ENCODE peak calls at places on chromosomes 3 and 15, in nine cellular contexts. L is mucosa of descending colon; R is CD4-positive, CD25-positive, alpha-beta regulatory T cell; G is lower leg skin; U is Panc1; A is uterus; E is stomach; W is fibroblast of the aortic adventitia; P is A549. T is an unnamed sample.

GRCh38 chr15:84981711-84982300 is at the start of gene PDE8A:
- DNase-seq in W (no peak), R (peak), E (peak), L (peak), G (peak), A (no peak), P (peak), U (no peak), T (no peak)

GRCh38 chr3:127777332-127777731 is 45.0 kb downstream of the MGLL start:
- DNase-seq in P (no peak), E (no peak), R (no peak), U (no peak), A (no peak), G (no peak), W (no peak), L (no peak), T (no peak)

GRCh38 chr3:124217542-124217941 is 225.6 kb upstream of the ROPN1 start:
- DNase-seq in W (peak), L (peak), E (peak), G (no peak), P (peak), R (no peak), A (peak), U (no peak), T (peak)

GRCh38 chr3:194296448-194296831 is 54.7 kb downstream of the CPN2 start:
- DNase-seq in W (peak), R (no peak), L (no peak), E (no peak), P (peak), A (no peak), G (peak), U (no peak), T (peak)

GRCh38 chr3:102165367-102165766 is 269.4 kb upstream of the ZPLD1 start:
- DNase-seq in L (no peak), A (no peak), E (no peak), W (peak), R (no peak), G (no peak), P (no peak), U (no peak), T (no peak)

GRCh38 chr3:88025001-88025552 is 33.7 kb downstream of the CGGBP1 start:
- DNase-seq in P (no peak), E (no peak), G (no peak), U (no peak), L (no peak), R (no peak), W (no peak), A (no peak), T (no peak)

GRCh38 chr3:29335438-29335837 is 54.6 kb downstream of the RBMS3 start:
- DNase-seq in R (no peak), P (peak), G (peak), L (peak), W (peak), U (no peak), E (peak), A (peak), T (no peak)

GRCh38 chr3:18098960-18099587 is 326.1 kb downstream of the SATB1 start:
- DNase-seq in L (no peak), W (peak), A (no peak), G (no peak), R (no peak), U (peak), P (peak), E (no peak), T (peak)

GRCh38 chr15:66293419-66294156 is at the start of gene DIS3L:
- DNase-seq in A (peak), P (peak), L (peak), R (peak), W (peak), G (peak), E (peak), U (no peak), T (no peak)

GRCh38 chr3:4421121-4421520 is 45.9 kb downstream of the SUMF1 start:
- DNase-seq in A (no peak), U (no peak), R (no peak), L (peak), W (peak), E (no peak), G (no peak), P (peak), T (no peak)

GRCh38 chr15:78316211-78317077 is 17.0 kb upstream of the SKIC8 start:
- DNase-seq in W (no peak), A (no peak), G (peak), E (peak), L (peak), R (no peak), U (no peak), P (no peak), T (peak)

GRCh38 chr3:170641510-170642236 is 55.8 kb upstream of the SLC7A14 start:
- DNase-seq in E (no peak), L (no peak), R (no peak), W (peak), P (no peak), U (no peak), A (no peak), G (no peak), T (no peak)

GRCh38 chr15:63056843-63057242 is 14.3 kb downstream of the TPM1 start:
- DNase-seq in W (peak), E (peak), U (no peak), G (no peak), L (no peak), A (peak), P (no peak), R (no peak), T (no peak)

GRCh38 chr3:184531580-184532290 is 29.9 kb upstream of the EPHB3 start:
- DNase-seq in R (no peak), G (no peak), E (no peak), W (no peak), A (no peak), U (no peak), P (no peak), L (no peak), T (no peak)

GRCh38 chr15:44157679-44158078 is 37.4 kb downstream of the FRMD5 start:
- DNase-seq in P (peak), A (no peak), L (no peak), R (no peak), W (peak), U (peak), G (no peak), E (no peak), T (no peak)

GRCh38 chr3:16322189-16322588 is 57.2 kb downstream of the OXNAD1 start:
- DNase-seq in U (no peak), R (no peak), W (no peak), G (no peak), L (no peak), A (no peak), E (no peak), P (no peak), T (no peak)

GRCh38 chr3:4416961-4417360 is 50.1 kb downstream of the SUMF1 start:
- DNase-seq in U (peak), E (no peak), L (no peak), P (peak), W (peak), G (no peak), A (no peak), R (no peak), T (no peak)

GRCh38 chr3:40876496-40876895 is 322.8 kb upstream of the CTNNB1 start:
- DNase-seq in P (no peak), W (no peak), E (no peak), G (no peak), L (no peak), A (no peak), R (no peak), U (no peak), T (no peak)

GRCh38 chr3:112628038-112628437 is 12.9 kb downstream of the CCDC80 start:
- DNase-seq in R (no peak), W (no peak), L (no peak), A (no peak), P (no peak), U (no peak), G (no peak), E (no peak), T (no peak)

GRCh38 chr3:59908280-59908679 is 858.5 kb upstream of the CFAP20DC start:
- DNase-seq in W (no peak), G (no peak), R (no peak), U (no peak), L (no peak), P (no peak), E (no peak), A (no peak), T (no peak)

GRCh38 chr15:75776075-75776443 is 63.4 kb upstream of the CSPG4 start:
- DNase-seq in A (no peak), L (no peak), P (peak), W (peak), G (no peak), R (no peak), U (no peak), E (no peak), T (peak)

GRCh38 chr15:56734013-56734625 is 810 bp upstream of the ZNF280D start:
- DNase-seq in L (peak), E (no peak), U (no peak), W (no peak), G (no peak), P (peak), R (no peak), A (no peak), T (peak)
- H3K4me3 ChIP-seq in L (no peak), E (peak), U (peak), W (no peak), G (no peak), P (peak), R (peak), A (peak), T (no peak)

DNA sequence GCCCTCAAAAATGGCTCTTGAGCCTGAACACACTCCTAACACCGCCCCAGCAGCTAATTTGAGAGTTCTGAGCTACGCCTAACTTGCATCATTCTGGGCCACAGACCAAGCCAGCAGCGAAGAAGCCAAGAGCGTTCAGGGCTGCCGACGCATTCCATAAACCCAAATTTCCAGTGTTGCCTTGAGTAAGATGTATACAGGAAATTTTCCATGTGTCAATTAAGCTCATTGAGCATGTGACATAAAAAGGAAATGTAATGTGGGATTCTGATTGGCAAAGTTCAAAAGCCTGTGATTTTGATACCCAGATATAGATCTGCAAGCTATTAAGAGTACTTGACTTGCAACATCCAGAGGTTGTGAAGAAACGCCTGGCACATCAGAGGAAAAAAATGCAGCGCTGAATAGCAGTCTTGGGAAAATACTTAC is 148.6 kb upstream of the NR2F2 start:
- DNase-seq in W (peak), L (peak), U (no peak), P (no peak), A (peak), R (no peak), G (peak), E (no peak), T (no peak)
- H3K4me3 ChIP-seq in W (no peak), L (no peak), U (no peak), P (no peak), A (no peak), R (no peak), G (no peak), E (no peak), T (no peak)

DNA sequence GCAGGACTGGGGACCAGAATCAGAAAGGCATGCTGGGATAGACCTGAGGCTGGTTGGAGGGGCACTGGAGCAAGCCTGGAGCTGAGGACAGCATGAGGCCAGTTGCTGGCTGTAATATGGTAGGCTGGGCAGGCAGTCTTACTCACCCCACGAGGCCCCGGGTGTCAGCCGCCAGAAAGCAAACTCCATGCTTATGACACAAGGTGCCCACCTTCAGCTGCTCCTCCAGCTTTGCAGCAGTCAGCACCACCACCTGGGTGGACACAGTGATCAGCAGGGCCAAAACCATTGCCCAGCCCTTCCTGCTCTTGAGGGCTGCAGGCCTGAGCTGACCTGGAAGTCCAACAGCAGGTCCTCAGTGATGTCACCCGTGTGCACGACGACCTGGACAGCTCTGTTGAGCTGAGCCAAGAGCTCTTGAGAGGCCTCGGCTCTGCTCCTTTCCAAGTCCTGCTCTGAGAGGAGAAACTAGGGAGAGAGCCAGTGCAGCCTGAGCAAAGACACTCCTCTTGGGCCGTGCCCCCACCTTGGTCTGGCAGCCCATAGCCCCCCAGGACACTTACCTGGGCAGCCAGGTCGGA is 747 bp downstream of the UBA7 start:
- DNase-seq in W (no peak), P (no peak), R (no peak), U (no peak), G (no peak), E (no peak), A (no peak), L (no peak), T (no peak)
- H3K4me3 ChIP-seq in W (peak), P (no peak), R (peak), U (no peak), G (no peak), E (peak), A (peak), L (peak), T (no peak)

GRCh38 chr15:98570119-98570518 is 78.2 kb upstream of the IGF1R start:
- DNase-seq in W (no peak), P (no peak), L (no peak), A (no peak), R (no peak), U (no peak), G (no peak), E (no peak), T (no peak)

GRCh38 chr15:98565566-98565965 is 82.8 kb upstream of the IGF1R start:
- DNase-seq in G (peak), L (no peak), R (no peak), W (no peak), P (no peak), A (no peak), U (no peak), E (no peak), T (no peak)

GRCh38 chr15:98567951-98568350 is 80.4 kb upstream of the IGF1R start:
- DNase-seq in G (peak), E (no peak), W (no peak), U (no peak), R (no peak), A (no peak), L (no peak), P (no peak), T (no peak)

GRCh38 chr15:98568382-98569017 is 79.8 kb upstream of the IGF1R start:
- DNase-seq in U (no peak), E (no peak), P (peak), R (no peak), G (no peak), L (no peak), W (peak), A (no peak), T (no peak)
- H3K4me3 ChIP-seq in U (no peak), E (no peak), P (no peak), R (no peak), G (no peak), L (no peak), W (no peak), A (no peak), T (no peak)

GRCh38 chr3:65595222-65595996 is 443.3 kb downstream of the MAGI1 start:
- DNase-seq in U (no peak), P (no peak), R (no peak), L (no peak), E (no peak), W (no peak), G (no peak), A (no peak), T (no peak)

GRCh38 chr3:65596511-65597224 is 442.1 kb downstream of the MAGI1 start:
- DNase-seq in P (no peak), W (no peak), E (no peak), A (no peak), L (no peak), R (no peak), U (no peak), G (no peak), T (no peak)

GRCh38 chr3:65595997-65596300 is 442.8 kb downstream of the MAGI1 start:
- DNase-seq in A (no peak), W (no peak), U (no peak), L (no peak), R (no peak), P (no peak), E (no peak), G (no peak), T (no peak)

GRCh38 chr3:65597225-65597951 is 441.3 kb downstream of the MAGI1 start:
- DNase-seq in A (no peak), P (no peak), E (peak), U (no peak), L (peak), G (no peak), R (no peak), W (peak), T (peak)

DNA sequence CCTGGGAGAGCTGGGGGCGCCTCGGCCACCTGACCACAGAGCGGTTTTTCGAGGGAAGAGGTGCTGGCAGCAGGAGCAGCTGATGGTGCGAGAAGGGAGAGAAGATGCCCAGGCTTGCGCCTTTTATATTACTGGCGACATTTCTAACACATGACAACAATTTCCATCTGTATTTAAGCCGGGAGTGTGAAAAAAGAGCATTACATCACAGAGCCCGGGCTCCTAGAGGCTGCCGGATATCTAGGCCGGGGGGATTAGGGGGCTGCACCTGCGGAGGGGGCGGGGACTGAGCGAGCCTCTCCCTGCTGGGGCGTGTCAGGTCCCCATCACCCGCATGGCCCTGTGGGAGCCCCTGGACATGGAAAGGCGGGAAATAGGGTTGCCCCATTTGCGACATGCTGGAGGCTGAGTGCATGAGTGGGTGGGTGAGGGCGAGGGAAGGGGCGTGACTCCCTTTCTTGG is 440.7 kb downstream of the MAGI1 start:
- DNase-seq in A (no peak), W (no peak), E (no peak), L (no peak), R (no peak), U (no peak), G (no peak), P (no peak), T (peak)
- H3K4me3 ChIP-seq in A (peak), W (no peak), E (peak), L (no peak), R (no peak), U (no peak), G (no peak), P (no peak), T (peak)

DNA sequence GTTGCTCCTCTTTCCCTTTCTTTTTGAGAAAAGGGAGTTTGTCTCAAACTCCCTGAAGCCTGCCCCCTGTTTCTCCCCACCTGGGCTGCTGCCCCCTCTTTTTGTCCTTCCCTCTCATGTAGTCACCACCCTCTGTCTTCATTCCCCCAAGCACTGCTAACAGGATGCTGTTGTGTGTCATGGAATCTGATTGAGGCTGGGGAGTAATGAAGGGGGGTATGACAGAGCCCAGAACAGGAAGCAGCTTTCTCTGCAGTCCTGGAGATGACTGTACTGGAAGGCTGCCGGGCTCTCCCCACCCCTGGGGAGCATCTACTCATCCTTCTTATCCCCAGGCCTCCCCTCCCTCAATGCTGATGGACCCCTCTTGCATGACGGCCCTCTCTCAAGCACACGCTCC is 181.6 kb downstream of the ABHD5 start:
- DNase-seq in G (no peak), L (no peak), W (peak), U (no peak), E (no peak), R (no peak), P (peak), A (no peak), T (no peak)
- H3K4me3 ChIP-seq in G (no peak), L (no peak), W (no peak), U (no peak), E (no peak), R (no peak), P (no peak), A (no peak), T (no peak)

DNA sequence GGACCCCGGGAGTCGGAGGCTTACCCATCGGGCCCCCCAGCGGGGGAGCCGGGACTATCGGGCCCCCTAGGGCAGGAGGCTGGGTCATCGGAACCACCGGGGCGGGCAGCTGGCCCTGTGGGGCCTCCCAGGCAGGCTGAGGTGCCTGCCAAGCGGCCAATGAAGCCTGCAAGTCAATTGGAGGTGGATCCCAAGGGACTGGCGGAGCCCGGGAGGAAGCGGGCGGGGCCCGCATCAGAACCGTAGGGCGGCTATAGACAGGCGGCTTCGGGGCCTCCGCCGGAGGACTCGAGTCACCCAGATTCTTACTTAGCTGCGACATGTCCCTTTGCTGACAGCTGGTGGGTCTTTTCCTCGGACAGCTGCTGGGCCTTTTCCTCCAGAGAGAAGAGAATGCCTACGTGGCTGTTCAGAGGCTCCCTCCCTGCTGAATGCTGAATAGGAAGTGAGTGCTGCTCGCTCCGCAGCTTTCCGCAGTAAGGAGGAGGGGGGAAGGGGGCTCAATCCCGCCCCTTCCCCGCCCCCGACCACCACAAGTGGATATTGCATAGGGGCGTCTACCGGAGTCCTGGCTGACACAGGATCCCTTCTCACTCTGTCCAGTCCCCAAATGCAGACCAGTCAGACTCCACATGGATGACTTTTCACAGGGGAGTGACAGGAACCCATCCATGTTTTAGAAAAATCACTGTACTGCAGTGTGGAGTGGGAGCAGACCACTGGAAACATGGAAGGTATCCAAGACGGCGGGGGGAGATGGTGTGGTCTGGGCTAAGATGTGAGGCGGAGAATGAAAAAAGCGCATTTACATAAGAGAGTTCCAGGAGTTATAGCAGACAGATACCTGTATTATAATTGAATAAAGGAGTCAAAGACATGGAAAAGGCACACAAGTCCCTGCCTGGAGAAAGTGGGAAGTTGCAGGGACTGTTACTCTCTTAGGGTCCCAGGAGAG is at the start of gene MAGEL2:
- DNase-seq in E (no peak), A (no peak), W (no peak), G (no peak), U (no peak), L (no peak), P (no peak), R (no peak), T (no peak)
- H3K4me3 ChIP-seq in E (peak), A (peak), W (no peak), G (no peak), U (peak), L (no peak), P (no peak), R (no peak), T (peak)

GRCh38 chr3:129000742-129001100 is 383 bp upstream of the EFCC1 start:
- DNase-seq in U (no peak), W (no peak), E (no peak), P (no peak), A (no peak), L (peak), G (no peak), R (no peak), T (no peak)
- H3K4me3 ChIP-seq in U (peak), W (no peak), E (peak), P (no peak), A (peak), L (no peak), G (peak), R (no peak), T (peak)